ENCODE peak calls at places on chromosomes 4 and X, in eight cellular contexts. One of them, this sample, is unnamed.

GRCh38 chr4:159484861-159485260 is 382.0 kb downstream of the RAPGEF2 start:
- DNase-seq in fibroblast of the aortic adventitia: peak; percentile 14
- DNase-seq in neural crest cell: no peak
- DNase-seq in mesothelial cell of epicardium: no peak
- DNase-seq in tibial artery: no peak
- DNase-seq in transverse colon: no peak
- DNase-seq in heart left ventricle: no peak
- DNase-seq in BE2C: no peak
- DNase-seq in this sample: no peak

GRCh38 chr4:15695240-15695699 is 7.6 kb upstream of the BST1 start:
- DNase-seq in fibroblast of the aortic adventitia: peak; percentile 98
- DNase-seq in neural crest cell: no peak
- DNase-seq in mesothelial cell of epicardium: no peak
- DNase-seq in tibial artery: no peak
- DNase-seq in transverse colon: no peak
- DNase-seq in heart left ventricle: no peak
- DNase-seq in BE2C: no peak
- DNase-seq in this sample: no peak

GRCh38 chrX:87337267-87337666 is 180.3 kb upstream of the KLHL4 start:
- DNase-seq in fibroblast of the aortic adventitia: no peak
- DNase-seq in neural crest cell: no peak
- DNase-seq in mesothelial cell of epicardium: no peak
- DNase-seq in tibial artery: no peak
- DNase-seq in transverse colon: no peak
- DNase-seq in heart left ventricle: no peak
- DNase-seq in BE2C: no peak
- DNase-seq in this sample: no peak

GRCh38 chr4:183411291-183411861 is 33.1 kb upstream of the CDKN2AIP start:
- DNase-seq in fibroblast of the aortic adventitia: no peak
- DNase-seq in neural crest cell: no peak
- DNase-seq in mesothelial cell of epicardium: no peak
- DNase-seq in tibial artery: no peak
- DNase-seq in transverse colon: no peak
- DNase-seq in heart left ventricle: no peak
- DNase-seq in BE2C: no peak
- DNase-seq in this sample: no peak

GRCh38 chrX:129808163-129808828 is 28.5 kb downstream of the SASH3 start:
- DNase-seq in fibroblast of the aortic adventitia: peak; percentile 62
- DNase-seq in neural crest cell: no peak
- DNase-seq in mesothelial cell of epicardium: no peak
- DNase-seq in tibial artery: no peak
- DNase-seq in transverse colon: no peak
- DNase-seq in heart left ventricle: no peak
- DNase-seq in BE2C: no peak
- DNase-seq in this sample: no peak

GRCh38 chr4:76194325-76194724 is 19.3 kb downstream of the SCARB2 start:
- DNase-seq in fibroblast of the aortic adventitia: peak; percentile 98
- DNase-seq in neural crest cell: no peak
- DNase-seq in mesothelial cell of epicardium: no peak
- DNase-seq in tibial artery: peak; percentile 70
- DNase-seq in transverse colon: no peak
- DNase-seq in heart left ventricle: no peak
- DNase-seq in BE2C: no peak
- DNase-seq in this sample: no peak

GRCh38 chr4:78610546-78611214 is 59.1 kb downstream of the ANXA3 start:
- DNase-seq in fibroblast of the aortic adventitia: peak; percentile 57
- DNase-seq in neural crest cell: no peak
- DNase-seq in mesothelial cell of epicardium: no peak
- DNase-seq in tibial artery: no peak
- DNase-seq in transverse colon: no peak
- DNase-seq in heart left ventricle: no peak
- DNase-seq in BE2C: no peak
- DNase-seq in this sample: no peak

GRCh38 chr4:156330436-156331031 is 376.9 kb upstream of the CTSO start:
- DNase-seq in fibroblast of the aortic adventitia: no peak
- DNase-seq in neural crest cell: no peak
- DNase-seq in mesothelial cell of epicardium: no peak
- DNase-seq in tibial artery: no peak
- DNase-seq in transverse colon: peak; percentile 9
- DNase-seq in heart left ventricle: no peak
- DNase-seq in BE2C: no peak
- DNase-seq in this sample: no peak

GRCh38 chrX:86148024-86148511 is at the start of gene DACH2:
- DNase-seq in fibroblast of the aortic adventitia: peak; percentile 16
- DNase-seq in neural crest cell: peak; percentile 73
- DNase-seq in mesothelial cell of epicardium: peak; percentile 82
- DNase-seq in tibial artery: peak; percentile 48
- DNase-seq in transverse colon: peak; percentile 66
- DNase-seq in heart left ventricle: peak; percentile 76
- DNase-seq in BE2C: peak; percentile 73
- DNase-seq in this sample: peak; percentile 76

GRCh38 chrX:25156323-25156722 is 140.6 kb upstream of the ARX start:
- DNase-seq in fibroblast of the aortic adventitia: no peak
- DNase-seq in neural crest cell: no peak
- DNase-seq in mesothelial cell of epicardium: no peak
- DNase-seq in tibial artery: no peak
- DNase-seq in transverse colon: no peak
- DNase-seq in heart left ventricle: no peak
- DNase-seq in BE2C: no peak
- DNase-seq in this sample: no peak

GRCh38 chr4:62087706-62088105 is 887.6 kb downstream of the ADGRL3 start:
- DNase-seq in fibroblast of the aortic adventitia: no peak
- DNase-seq in neural crest cell: no peak
- DNase-seq in mesothelial cell of epicardium: no peak
- DNase-seq in tibial artery: no peak
- DNase-seq in transverse colon: no peak
- DNase-seq in heart left ventricle: no peak
- DNase-seq in BE2C: no peak
- DNase-seq in this sample: no peak

GRCh38 chr4:139658185-139658584 is 7.4 kb upstream of the MGST2 start:
- DNase-seq in fibroblast of the aortic adventitia: no peak
- DNase-seq in neural crest cell: no peak
- DNase-seq in mesothelial cell of epicardium: no peak
- DNase-seq in tibial artery: no peak
- DNase-seq in transverse colon: no peak
- DNase-seq in heart left ventricle: no peak
- DNase-seq in BE2C: no peak
- DNase-seq in this sample: no peak
- TF ChIP-seq CTCF in fibroblast of the aortic adventitia: no peak
- TF ChIP-seq CTCF in neural crest cell: no peak
- TF ChIP-seq CTCF in mesothelial cell of epicardium: no peak
- TF ChIP-seq CTCF in tibial artery: no peak
- TF ChIP-seq CTCF in transverse colon: no peak
- TF ChIP-seq CTCF in heart left ventricle: no peak
- TF ChIP-seq CTCF in BE2C: no peak
- TF ChIP-seq CTCF in this sample: no peak

DNA sequence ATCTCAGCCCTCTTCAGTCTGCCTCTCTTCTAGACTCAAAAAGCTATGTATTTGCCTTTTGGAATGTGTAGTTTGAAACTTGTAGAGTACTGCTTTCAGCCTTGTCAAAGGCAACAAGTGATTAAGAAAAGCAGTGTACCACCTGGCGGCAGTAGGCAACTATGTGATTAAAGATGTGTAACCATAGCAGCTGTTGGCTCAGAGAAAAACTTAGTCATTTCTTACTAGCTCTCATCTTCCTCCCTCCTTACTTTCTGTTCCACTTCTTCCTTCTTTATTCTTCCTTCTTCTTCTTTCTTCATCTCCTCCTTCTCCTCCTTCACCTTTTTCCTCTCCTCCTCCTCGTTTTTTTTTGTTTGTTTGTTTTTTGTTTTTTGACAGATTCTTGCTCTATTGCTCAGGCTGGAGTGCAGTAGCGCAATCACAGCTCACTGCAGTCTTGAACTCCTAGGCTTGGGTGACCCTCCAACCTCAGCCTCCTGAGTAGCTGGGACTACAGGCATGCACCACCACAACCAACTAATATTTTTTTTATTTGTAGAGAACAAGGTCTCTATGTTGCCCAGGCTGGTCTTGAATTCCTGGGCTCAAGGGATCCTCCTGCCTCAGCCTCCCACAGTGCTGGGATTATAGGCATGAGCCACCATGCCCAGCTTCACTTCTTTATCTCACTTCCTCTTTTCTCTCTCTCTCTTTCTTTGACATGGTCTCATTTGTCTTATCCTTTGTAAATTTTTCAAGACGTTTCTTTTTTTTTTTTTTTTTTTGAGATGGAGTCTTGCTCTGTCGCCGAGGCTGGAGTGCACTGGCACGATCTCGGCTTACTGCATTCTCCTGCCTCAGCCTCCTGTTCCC is 32.6 kb downstream of the ABHD18 start:
- DNase-seq in fibroblast of the aortic adventitia: peak; percentile 51
- DNase-seq in neural crest cell: no peak
- DNase-seq in mesothelial cell of epicardium: no peak
- DNase-seq in tibial artery: no peak
- DNase-seq in transverse colon: no peak
- DNase-seq in heart left ventricle: no peak
- DNase-seq in BE2C: no peak
- DNase-seq in this sample: no peak
- TF ChIP-seq CTCF in fibroblast of the aortic adventitia: peak; percentile 22
- TF ChIP-seq CTCF in neural crest cell: no peak
- TF ChIP-seq CTCF in mesothelial cell of epicardium: no peak
- TF ChIP-seq CTCF in tibial artery: no peak
- TF ChIP-seq CTCF in transverse colon: no peak
- TF ChIP-seq CTCF in heart left ventricle: peak; percentile 7
- TF ChIP-seq CTCF in BE2C: no peak
- TF ChIP-seq CTCF in this sample: no peak

DNA sequence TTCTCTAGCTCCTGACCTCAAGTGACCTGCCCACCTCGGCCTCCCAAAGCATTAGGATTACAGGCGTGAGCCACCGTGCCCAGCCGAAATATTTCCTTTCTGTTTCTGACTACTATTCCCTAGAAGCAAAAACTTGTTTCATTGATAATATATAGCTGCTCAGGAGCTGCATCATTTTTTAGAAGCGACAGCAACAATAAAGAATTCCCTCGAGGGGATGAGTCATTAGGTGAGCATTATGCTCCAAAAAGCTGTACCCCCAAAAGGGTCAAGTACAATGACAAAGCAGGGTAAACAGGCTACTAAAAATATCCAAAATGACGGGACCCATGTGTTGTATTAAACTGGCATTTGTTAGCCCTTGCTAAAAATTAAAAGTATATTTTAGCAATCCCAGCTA is 67.0 kb downstream of the RBM47 start:
- DNase-seq in fibroblast of the aortic adventitia: no peak
- DNase-seq in neural crest cell: no peak
- DNase-seq in mesothelial cell of epicardium: no peak
- DNase-seq in tibial artery: no peak
- DNase-seq in transverse colon: no peak
- DNase-seq in heart left ventricle: no peak
- DNase-seq in BE2C: no peak
- DNase-seq in this sample: no peak
- TF ChIP-seq CTCF in fibroblast of the aortic adventitia: no peak
- TF ChIP-seq CTCF in neural crest cell: no peak
- TF ChIP-seq CTCF in mesothelial cell of epicardium: no peak
- TF ChIP-seq CTCF in tibial artery: no peak
- TF ChIP-seq CTCF in transverse colon: no peak
- TF ChIP-seq CTCF in heart left ventricle: no peak
- TF ChIP-seq CTCF in BE2C: no peak
- TF ChIP-seq CTCF in this sample: no peak

DNA sequence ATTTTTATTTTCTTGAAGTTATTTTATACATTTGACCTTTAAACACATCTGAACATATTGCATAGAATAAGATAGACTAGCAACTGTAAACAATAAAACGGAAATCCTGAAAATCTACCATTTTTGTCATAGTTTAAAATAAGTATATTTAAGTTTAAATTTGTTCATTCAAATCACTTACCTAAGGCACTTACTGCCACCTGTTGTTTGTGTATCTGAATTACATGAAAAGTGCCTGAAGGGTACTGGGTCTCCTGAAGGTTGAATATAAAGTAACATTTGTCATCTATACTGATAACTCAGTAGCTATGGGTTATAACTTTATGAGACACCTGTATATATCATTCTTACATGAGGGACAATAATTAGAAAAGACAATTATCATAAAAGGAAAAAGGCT is 38.6 kb downstream of the TRPC5 start:
- DNase-seq in fibroblast of the aortic adventitia: no peak
- DNase-seq in neural crest cell: no peak
- DNase-seq in mesothelial cell of epicardium: no peak
- DNase-seq in tibial artery: no peak
- DNase-seq in transverse colon: no peak
- DNase-seq in heart left ventricle: no peak
- DNase-seq in BE2C: no peak
- DNase-seq in this sample: peak; percentile 3
- TF ChIP-seq CTCF in fibroblast of the aortic adventitia: no peak
- TF ChIP-seq CTCF in neural crest cell: peak; percentile 74
- TF ChIP-seq CTCF in mesothelial cell of epicardium: peak; percentile 36
- TF ChIP-seq CTCF in tibial artery: no peak
- TF ChIP-seq CTCF in transverse colon: no peak
- TF ChIP-seq CTCF in heart left ventricle: no peak
- TF ChIP-seq CTCF in BE2C: peak; percentile 40
- TF ChIP-seq CTCF in this sample: peak; percentile 57

GRCh38 chr4:103204114-103204513 is 6.0 kb upstream of the CENPE start:
- DNase-seq in fibroblast of the aortic adventitia: peak; percentile 43
- DNase-seq in neural crest cell: no peak
- DNase-seq in mesothelial cell of epicardium: no peak
- DNase-seq in tibial artery: no peak
- DNase-seq in transverse colon: no peak
- DNase-seq in heart left ventricle: no peak
- DNase-seq in BE2C: no peak
- DNase-seq in this sample: no peak
- TF ChIP-seq CTCF in fibroblast of the aortic adventitia: peak; percentile 45
- TF ChIP-seq CTCF in neural crest cell: peak; percentile 64
- TF ChIP-seq CTCF in mesothelial cell of epicardium: no peak
- TF ChIP-seq CTCF in tibial artery: no peak
- TF ChIP-seq CTCF in transverse colon: no peak
- TF ChIP-seq CTCF in heart left ventricle: no peak
- TF ChIP-seq CTCF in BE2C: peak; percentile 51
- TF ChIP-seq CTCF in this sample: no peak

GRCh38 chr4:134936014-134936413 is 734.4 kb upstream of the PABPC4L start:
- DNase-seq in fibroblast of the aortic adventitia: no peak
- DNase-seq in neural crest cell: no peak
- DNase-seq in mesothelial cell of epicardium: no peak
- DNase-seq in tibial artery: no peak
- DNase-seq in transverse colon: no peak
- DNase-seq in heart left ventricle: no peak
- DNase-seq in BE2C: no peak
- DNase-seq in this sample: no peak

GRCh38 chr4:134934036-134934806 is 732.6 kb upstream of the PABPC4L start:
- DNase-seq in fibroblast of the aortic adventitia: no peak
- DNase-seq in neural crest cell: no peak
- DNase-seq in mesothelial cell of epicardium: no peak
- DNase-seq in tibial artery: no peak
- DNase-seq in transverse colon: no peak
- DNase-seq in heart left ventricle: no peak
- DNase-seq in BE2C: no peak
- DNase-seq in this sample: no peak

DNA sequence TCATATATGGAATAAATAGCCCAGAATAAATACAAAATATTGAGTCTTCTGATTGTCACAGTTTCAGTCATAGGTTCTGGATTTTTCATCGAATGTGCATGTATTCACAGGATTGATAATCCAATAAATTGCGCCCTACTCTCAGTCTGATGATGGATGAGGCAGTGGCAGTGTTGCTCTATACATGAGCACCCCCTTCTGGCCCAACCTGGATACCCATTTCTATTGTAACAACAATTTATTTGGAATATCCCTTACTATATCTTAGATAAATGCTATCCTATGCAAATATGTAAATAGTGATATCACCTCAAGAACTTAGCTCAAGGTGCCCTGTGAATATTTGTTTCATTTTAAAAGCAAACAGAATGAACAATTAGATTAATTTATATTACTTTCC is 733.7 kb upstream of the PABPC4L start:
- DNase-seq in fibroblast of the aortic adventitia: no peak
- DNase-seq in neural crest cell: peak; percentile 37
- DNase-seq in mesothelial cell of epicardium: no peak
- DNase-seq in tibial artery: no peak
- DNase-seq in transverse colon: no peak
- DNase-seq in heart left ventricle: no peak
- DNase-seq in BE2C: peak; percentile 63
- DNase-seq in this sample: peak; percentile 58
- TF ChIP-seq CTCF in fibroblast of the aortic adventitia: no peak
- TF ChIP-seq CTCF in neural crest cell: peak; percentile 61
- TF ChIP-seq CTCF in mesothelial cell of epicardium: peak; percentile 23
- TF ChIP-seq CTCF in tibial artery: no peak
- TF ChIP-seq CTCF in transverse colon: no peak
- TF ChIP-seq CTCF in heart left ventricle: peak; percentile 14
- TF ChIP-seq CTCF in BE2C: peak; percentile 78
- TF ChIP-seq CTCF in this sample: peak; percentile 62

This sample was measured in endothelial cell.